ENCODE peak calls at places on chromosome 16, in seven cellular contexts. T, U, A, I, G, E and F are unnamed samples.

GRCh38 chr16:53515259-53515658 is 12.2 kb upstream of the AKTIP start:
- DNase-seq in G (no peak), I (no peak), E (no peak), A (no peak), U (no peak), T (no peak), F (no peak)

GRCh38 chr16:21279501-21279900 is 1.4 kb upstream of the CRYM start:
- DNase-seq in I (no peak), T (no peak), E (no peak), U (no peak), A (no peak), G (no peak), F (no peak)

GRCh38 chr16:49704586-49705155 is 151.2 kb downstream of the ZNF423 start:
- DNase-seq in E (no peak), A (no peak), I (no peak), T (no peak), G (no peak), U (no peak), F (no peak)

GRCh38 chr16:50478773-50479149 is 69.4 kb upstream of the NKD1 start:
- DNase-seq in T (no peak), U (peak; percentile 32), I (no peak), E (no peak), A (no peak), G (peak; percentile 76), F (no peak)

GRCh38 chr16:55325458-55326109 is 1.6 kb downstream of the IRX6 start:
- DNase-seq in G (no peak), T (no peak), E (no peak), U (no peak), I (no peak), A (no peak), F (no peak)

GRCh38 chr16:55323637-55324490 is at the start of gene IRX6:
- DNase-seq in G (no peak), A (peak; percentile 68), I (no peak), T (peak; percentile 14), E (no peak), U (no peak), F (no peak)

GRCh38 chr16:56610017-56610608 is 1.7 kb downstream of the MT2A start:
- DNase-seq in T (peak; percentile 21), U (peak; percentile 61), I (no peak), E (peak; percentile 96), G (peak; percentile 47), A (no peak), F (peak; percentile 89)

GRCh38 chr16:57277586-57277985 is 6.9 kb downstream of the PLLP start:
- DNase-seq in G (no peak), E (peak; percentile 60), U (peak; percentile 48), A (no peak), I (no peak), T (peak; percentile 58), F (no peak)

GRCh38 chr16:85252461-85252860 is 140.2 kb upstream of the CIBAR2 start:
- DNase-seq in G (no peak), A (no peak), I (no peak), E (no peak), T (no peak), U (no peak), F (no peak)

DNA sequence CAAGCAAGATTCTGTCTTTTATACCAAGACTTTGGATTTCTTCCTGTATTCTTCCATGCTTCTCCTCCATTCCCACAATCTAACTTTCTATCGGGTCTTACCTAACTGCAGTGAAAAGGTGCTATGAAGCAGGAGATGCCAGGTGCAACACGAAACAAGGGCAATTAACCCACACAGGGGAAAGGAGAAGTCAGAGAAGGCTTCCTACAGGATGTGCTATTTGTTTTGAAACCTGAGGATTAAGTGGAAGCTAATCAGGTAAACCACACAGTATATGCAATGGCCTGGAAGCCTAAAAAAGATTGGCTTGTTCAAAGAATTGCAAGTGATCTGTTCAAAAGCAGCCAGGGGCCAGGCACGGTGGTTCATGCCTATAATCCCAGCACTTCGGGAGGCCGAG is 417.1 kb upstream of the C16orf82 start:
- DNase-seq in I (no peak), E (no peak), A (no peak), G (no peak), T (no peak), U (no peak), F (no peak)
- H3K4me3 ChIP-seq in I (no peak overlapping the region), E (no peak overlapping the region), A (no peak overlapping the region), G (no peak overlapping the region), T (no peak overlapping the region), U (no peak overlapping the region), F (no peak overlapping the region)

GRCh38 chr16:66923866-66924265 is 1.5 kb downstream of the RRAD start:
- DNase-seq in T (no peak), E (no peak), I (no peak), A (no peak), U (no peak), G (no peak), F (no peak)
- H3K4me3 ChIP-seq in T (no peak overlapping the region), E (no peak overlapping the region), I (no peak overlapping the region), A (peak overlapping the region; percentile 57), U (no peak overlapping the region), G (peak overlapping the region; percentile 59), F (peak overlapping the region; percentile 84)

DNA sequence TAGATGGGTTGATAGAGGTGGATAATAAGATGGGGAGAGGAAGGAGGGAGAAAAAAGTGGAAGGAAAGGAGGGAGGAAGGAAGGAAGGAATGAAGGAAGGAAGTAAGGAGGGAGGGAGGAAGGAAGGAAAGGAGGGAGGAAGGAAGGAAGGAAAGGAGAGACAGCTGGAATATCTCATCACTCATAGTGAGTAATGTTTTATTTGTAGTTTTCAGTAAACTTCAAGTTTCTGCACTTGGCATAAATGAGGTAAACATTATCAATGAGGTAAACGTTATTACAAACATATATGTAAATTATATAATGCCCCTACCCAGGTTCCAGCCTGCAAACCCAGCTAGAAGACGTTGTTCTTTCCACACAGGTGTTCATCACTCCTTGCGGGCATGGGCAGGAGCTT is 89.8 kb upstream of the XYLT1 start:
- DNase-seq in E (no peak), A (no peak), T (no peak), U (no peak), I (no peak), G (no peak), F (no peak)
- H3K4me3 ChIP-seq in E (no peak overlapping the region), A (no peak overlapping the region), T (no peak overlapping the region), U (no peak overlapping the region), I (no peak overlapping the region), G (no peak overlapping the region), F (no peak overlapping the region)

GRCh38 chr16:66539628-66540469 is 10.1 kb downstream of the TK2 start:
- DNase-seq in A (no peak), I (no peak), G (no peak), U (no peak), T (no peak), E (no peak), F (no peak)
- H3K4me3 ChIP-seq in A (no peak overlapping the region), I (no peak overlapping the region), G (no peak overlapping the region), U (no peak overlapping the region), T (no peak overlapping the region), E (no peak overlapping the region), F (no peak overlapping the region)

DNA sequence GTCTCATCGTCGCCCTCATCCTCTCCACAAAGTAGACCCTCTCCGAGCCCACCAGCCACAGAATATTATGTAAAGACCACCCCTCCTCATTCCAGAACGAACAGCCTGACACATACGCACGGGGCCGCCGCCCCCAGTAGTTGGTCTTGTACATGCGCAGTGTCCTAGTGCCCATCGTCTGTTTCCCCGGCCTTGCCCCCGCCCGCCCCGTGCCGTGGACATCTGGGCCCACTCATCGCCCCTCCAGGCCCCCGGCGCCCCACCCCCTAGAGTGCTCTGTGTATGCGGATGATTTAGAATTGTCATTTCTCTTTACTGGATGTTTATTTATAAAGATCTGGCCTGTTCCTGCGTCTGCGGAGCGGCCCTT is 475 bp upstream of the AMDHD2 start:
- DNase-seq in I (no peak), A (peak; percentile 28), E (no peak), U (no peak), T (no peak), G (no peak), F (no peak)
- H3K4me3 ChIP-seq in I (no peak overlapping the region), A (peak overlapping the region; percentile 72), E (no peak overlapping the region), U (peak overlapping the region; percentile 24), T (peak overlapping the region; percentile 58), G (peak overlapping the region; percentile 61), F (peak overlapping the region; percentile 91)

GRCh38 chr16:2236362-2237075 is at the start of gene DNASE1L2:
- DNase-seq in G (peak; percentile 47), I (no peak), E (peak; percentile 41), A (no peak), T (no peak), U (peak; percentile 47), F (no peak)
- H3K4me3 ChIP-seq in G (peak within 1 kb of the TSS; percentile 22), I (peak within 1 kb of the TSS; percentile 14), E (peak within 1 kb of the TSS; percentile 35), A (peak within 1 kb of the TSS; percentile 24), T (no peak within 1 kb of the TSS), U (peak within 1 kb of the TSS; percentile 13), F (peak within 1 kb of the TSS; percentile 62)

GRCh38 chr16:31134625-31135534 is 647 bp downstream of the PRSS8 start:
- DNase-seq in U (peak; percentile 80), I (no peak), T (no peak), A (no peak), G (peak; percentile 78), E (peak; percentile 18), F (no peak)

GRCh38 chr16:31136287-31136662 is 748 bp upstream of the PRSS8 start:
- DNase-seq in E (no peak), T (no peak), U (no peak), I (no peak), A (no peak), G (no peak), F (no peak)

GRCh38 chr16:31132979-31133599 is 2.4 kb downstream of the PRSS8 start:
- DNase-seq in E (no peak), T (no peak), U (no peak), I (no peak), A (no peak), G (no peak), F (no peak)

GRCh38 chr16:31134091-31134571 is 1.4 kb downstream of the PRSS8 start:
- DNase-seq in I (no peak), E (peak; percentile 12), G (no peak), T (no peak), A (no peak), U (peak; percentile 27), F (no peak)

DNA sequence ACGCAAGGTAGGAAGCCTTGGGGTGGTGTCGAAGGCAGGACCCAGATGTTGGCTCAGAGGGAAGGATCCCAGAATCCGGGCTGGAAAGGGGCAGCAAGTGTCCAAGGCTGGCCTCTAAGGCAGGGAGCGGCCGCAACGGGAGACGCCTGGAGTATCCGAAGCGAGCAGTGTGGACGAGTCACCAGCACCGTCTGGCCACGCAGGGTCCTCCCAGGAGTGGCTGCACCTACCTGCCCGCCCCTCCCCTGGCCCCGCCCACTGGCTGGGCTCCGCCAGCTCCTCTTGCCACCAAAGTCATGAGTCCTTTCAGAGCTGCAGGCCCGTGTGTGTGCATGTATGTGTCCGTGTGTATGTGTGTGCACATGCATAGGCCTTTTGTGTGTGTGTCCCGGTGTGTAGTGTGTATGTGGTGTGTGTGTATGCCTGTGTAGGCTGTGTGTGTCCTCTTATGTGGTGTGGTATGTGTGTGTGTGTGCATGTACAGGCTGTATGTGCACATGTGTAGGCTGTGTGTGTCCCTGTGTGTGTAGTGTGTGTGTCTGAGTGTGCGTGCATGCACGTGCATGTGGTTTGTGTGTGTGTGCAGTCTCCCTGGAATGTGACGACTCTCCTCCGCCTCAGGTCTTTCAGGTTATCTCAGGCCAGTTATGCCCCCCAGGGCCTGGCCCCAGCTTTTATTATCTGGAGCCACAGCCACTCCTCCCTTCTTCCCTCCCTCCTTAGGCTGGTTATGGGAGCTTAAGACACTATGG is at the start of gene PRSS8:
- DNase-seq in A (no peak), E (no peak), T (no peak), I (no peak), U (peak; percentile 97), G (peak; percentile 96), F (peak; percentile 68)
- H3K4me3 ChIP-seq in A (no peak within 1 kb of the TSS), E (no peak within 1 kb of the TSS), T (no peak within 1 kb of the TSS), I (peak within 1 kb of the TSS; percentile 65), U (peak within 1 kb of the TSS; percentile 63), G (peak within 1 kb of the TSS; percentile 43), F (no peak within 1 kb of the TSS)